ENCODE peak calls at places on chromosome 6, in four cellular contexts. W is iris pigment epithelial cell, E is fibroblast of the aortic adventitia, C is AG08396. Y is an unnamed sample.

GRCh38 chr6:40841721-40842120 is 197.3 kb downstream of the UNC5CL start:
- DNase-seq in W (no peak), E (no peak), C (no peak), Y (no peak)

GRCh38 chr6:137975058-137975940 is 108.2 kb downstream of the TNFAIP3 start:
- DNase-seq in W (peak; percentile 26), E (peak; percentile 73), C (no peak), Y (no peak)

GRCh38 chr6:154392561-154392960 is 36.0 kb upstream of the IPCEF1 start:
- DNase-seq in W (no peak), E (no peak), C (no peak), Y (no peak)

GRCh38 chr6:54801669-54802068 is 44.9 kb upstream of the FAM83B start:
- DNase-seq in W (peak; percentile 90), E (peak; percentile 28), C (peak; percentile 47), Y (peak; percentile 0)

GRCh38 chr6:111727798-111728197 is 122.1 kb upstream of the TRAF3IP2 start:
- DNase-seq in W (peak; percentile 29), E (no peak), C (no peak), Y (no peak)

GRCh38 chr6:37008484-37009186 is 3.2 kb downstream of the FGD2 start:
- DNase-seq in W (no peak), E (no peak), C (no peak), Y (no peak)

GRCh38 chr6:110325197-110325596 is 33.0 kb downstream of the METTL24 start:
- DNase-seq in W (peak; percentile 86), E (peak; percentile 59), C (peak; percentile 53), Y (peak; percentile 12)

GRCh38 chr6:6780231-6780630 is 191.7 kb downstream of the LY86 start:
- DNase-seq in W (no peak), E (no peak), C (no peak), Y (no peak)

GRCh38 chr6:41541364-41541763 is 4.8 kb upstream of the FOXP4 start:
- DNase-seq in W (no peak), E (no peak), C (no peak), Y (no peak)

GRCh38 chr6:132060591-132060990 is 109.4 kb upstream of the CCN2 start:
- DNase-seq in W (peak; percentile 94), E (peak; percentile 56), C (peak; percentile 28), Y (peak; percentile 86)

GRCh38 chr6:148709577-148709976 is 37.3 kb upstream of the UST start:
- DNase-seq in W (peak; percentile 37), E (peak; percentile 42), C (no peak), Y (no peak)

GRCh38 chr6:105015482-105015881 is 58.6 kb downstream of the LIN28B start:
- DNase-seq in W (peak; percentile 81), E (peak; percentile 58), C (peak; percentile 21), Y (no peak)

GRCh38 chr6:160069050-160069454 is 52.6 kb upstream of the SLC22A1 start:
- DNase-seq in W (no peak), E (no peak), C (no peak), Y (no peak)

GRCh38 chr6:6645266-6645917 is 56.9 kb downstream of the LY86 start:
- DNase-seq in W (no peak), E (no peak), C (no peak), Y (no peak)

Y was measured in brain microvascular endothelial cell.